ENCODE peak calls at places on chromosome 13, in six cellular contexts. T is activated naive CD4-positive, alpha-beta T cell; S is EH; M is stimulated activated CD4-positive, alpha-beta T cell treated with anti-CD3 and anti-CD28 coated beads, Interleukin-4, amount 100 ng/mL, for 48 hours; Y is cardiac fibroblast; A is mucosa of gallbladder. K is an unnamed sample.

GRCh38 chr13:26897706-26898550 is 137.3 kb upstream of the GPR12 start:
- DNase-seq in T (no peak), S (no peak), M (no peak), Y (no peak), A (no peak), K (no peak)

GRCh38 chr13:111474136-111475002 is 153.9 kb downstream of the TEX29 start:
- DNase-seq in T (no peak), S (peak), M (no peak), Y (peak), A (no peak), K (no peak)

GRCh38 chr13:59394526-59394925 is 769.2 kb downstream of the DIAPH3 start:
- DNase-seq in T (no peak), S (no peak), M (no peak), Y (no peak), A (no peak), K (no peak)

GRCh38 chr13:68170961-68171360 is 940.8 kb upstream of the PCDH9 start:
- DNase-seq in T (no peak), S (no peak), M (no peak), Y (no peak), A (no peak), K (no peak)

GRCh38 chr13:35159041-35159440 is 217.0 kb downstream of the NBEA start:
- DNase-seq in T (no peak), S (no peak), M (no peak), Y (no peak), A (no peak), K (no peak)

GRCh38 chr13:38366954-38367645 is 17.4 kb downstream of the UFM1 start:
- DNase-seq in T (no peak), S (peak), M (no peak), Y (peak), A (no peak), K (no peak)

GRCh38 chr13:97028441-97029299 is 34.4 kb upstream of the OXGR1 start:
- DNase-seq in T (no peak), S (peak), M (peak), Y (peak), A (peak), K (no peak)

GRCh38 chr13:70310720-70311119 is 202.5 kb upstream of the KLHL1 start:
- DNase-seq in T (no peak), S (no peak), M (no peak), Y (no peak), A (peak), K (peak)

GRCh38 chr13:107969551-107969950 is 245.8 kb downstream of the LIG4 start:
- DNase-seq in T (no peak), S (no peak), M (no peak), Y (no peak), A (no peak), K (no peak)

GRCh38 chr13:51258612-51259358 is 36.6 kb downstream of the FAM124A start:
- DNase-seq in T (no peak), S (no peak), M (no peak), Y (no peak), A (no peak), K (no peak)

GRCh38 chr13:44732503-44733098 is 156.5 kb upstream of the TSC22D1 start:
- DNase-seq in T (no peak), S (no peak), M (no peak), Y (peak), A (peak), K (no peak)

GRCh38 chr13:24618219-24618955 is 61.8 kb upstream of the ATP12A start:
- DNase-seq in T (no peak), S (no peak), M (peak), Y (no peak), A (no peak), K (no peak)

GRCh38 chr13:20422362-20422761 is 103.3 kb downstream of the CRYL1 start:
- DNase-seq in T (no peak), S (no peak), M (no peak), Y (no peak), A (no peak), K (no peak)

GRCh38 chr13:94481966-94482365 is 2.5 kb upstream of the DCT start:
- DNase-seq in T (no peak), S (peak), M (no peak), Y (peak), A (peak), K (no peak)

GRCh38 chr13:99004931-99005330 is 27.1 kb upstream of the DOCK9 start:
- DNase-seq in T (no peak), S (no peak), M (no peak), Y (no peak), A (no peak), K (no peak)

GRCh38 chr13:33228645-33229445 is 56.7 kb downstream of the STARD13 start:
- DNase-seq in T (no peak), S (peak), M (no peak), Y (peak), A (no peak), K (peak)

GRCh38 chr13:21063031-21063430 is 1.6 kb upstream of the LATS2 start:
- DNase-seq in T (no peak), S (no peak), M (no peak), Y (no peak), A (no peak), K (no peak)

GRCh38 chr13:39870197-39870746 is 214.8 kb downstream of the COG6 start:
- DNase-seq in T (no peak), S (peak), M (no peak), Y (peak), A (peak), K (no peak)

GRCh38 chr13:105063676-105064075 is 1471.8 kb downstream of the EFNB2 start:
- DNase-seq in T (no peak), S (peak), M (no peak), Y (peak), A (no peak), K (no peak)

GRCh38 chr13:47175172-47175806 is 278.4 kb upstream of the HTR2A start:
- DNase-seq in T (no peak), S (peak), M (no peak), Y (peak), A (no peak), K (no peak)

GRCh38 chr13:48551329-48551728 is 18.4 kb upstream of the RCBTB2 start:
- DNase-seq in T (no peak), S (no peak), M (no peak), Y (no peak), A (no peak), K (no peak)

GRCh38 chr13:78595819-78596700 is 7.3 kb downstream of the POU4F1 start:
- DNase-seq in T (no peak), S (no peak), M (no peak), Y (no peak), A (no peak), K (no peak)

GRCh38 chr13:112346899-112347229 is 29.3 kb upstream of the SPACA7 start:
- DNase-seq in T (no peak), S (no peak), M (no peak), Y (no peak), A (no peak), K (no peak)

GRCh38 chr13:35804901-35805300 is 326.3 kb downstream of the DCLK1 start:
- DNase-seq in T (no peak), S (no peak), M (no peak), Y (peak), A (no peak), K (no peak)